ENCODE peak calls at places on chromosomes 12 and 14, in four cellular contexts. L is EL, A is A172, X is left colon. V is an unnamed sample.

GRCh38 chr12:121391619-121392324 is 8.1 kb upstream of the RNF34 start:
- DNase-seq in L (peak), A (no peak), X (no peak), V (no peak)

GRCh38 chr12:124364543-124364942 is 69.7 kb downstream of the RFLNA start:
- DNase-seq in L (no peak), A (no peak), X (no peak), V (no peak)

GRCh38 chr12:108630481-108631207 is 3.0 kb downstream of the SELPLG start:
- DNase-seq in L (peak), A (peak), X (no peak), V (no peak)

GRCh38 chr12:24212496-24212895 is 263.0 kb upstream of the SOX5 start:
- DNase-seq in L (no peak), A (no peak), X (no peak), V (no peak)

GRCh38 chr12:116276433-116277216 is 868 bp downstream of the MED13L start:
- DNase-seq in L (peak), A (peak), X (peak), V (peak)

GRCh38 chr12:124002654-124003053 is 29.6 kb downstream of the ZNF664 start:
- DNase-seq in L (no peak), A (no peak), X (no peak), V (no peak)

GRCh38 chr12:124302241-124302806 is 7.4 kb downstream of the RFLNA start:
- DNase-seq in L (no peak), A (no peak), X (no peak), V (no peak)

GRCh38 chr12:47721431-47721973 is 3.8 kb downstream of the ENDOU start:
- DNase-seq in L (no peak), A (no peak), X (no peak), V (no peak)

GRCh38 chr14:55340482-55340881 is 69.3 kb downstream of the FBXO34 start:
- DNase-seq in L (no peak), A (no peak), X (no peak), V (no peak)

GRCh38 chr12:125650587-125650986 is 585.4 kb downstream of the AACS start:
- DNase-seq in L (no peak), A (no peak), X (no peak), V (no peak)

GRCh38 chr14:64914237-64914971 is at the start of gene CHURC1:
- DNase-seq in L (peak), A (peak), X (peak), V (peak)

GRCh38 chr14:23160924-23161522 is 22.4 kb downstream of the SLC7A8 start:
- DNase-seq in L (peak), A (peak), X (peak), V (no peak)

GRCh38 chr14:94062344-94062904 is 18.6 kb downstream of the DDX24 start:
- DNase-seq in L (peak), A (peak), X (no peak), V (no peak)

GRCh38 chr12:10595881-10596280 is 17.5 kb downstream of the MAGOHB start:
- DNase-seq in L (no peak), A (no peak), X (no peak), V (no peak)

GRCh38 chr14:81400202-81400678 is at the start of gene STON2:
- DNase-seq in L (peak), A (peak), X (peak), V (no peak)

GRCh38 chr14:69072584-69072983 is 80.3 kb downstream of the DCAF5 start:
- DNase-seq in L (no peak), A (no peak), X (no peak), V (no peak)

GRCh38 chr14:54322241-54322640 is 74.6 kb upstream of the CDKN3 start:
- DNase-seq in L (no peak), A (no peak), X (no peak), V (no peak)